ENCODE peak calls at places on chromosome 19, in seven cellular contexts. B is GM23338; G is stimulated activated CD8-positive, alpha-beta memory T cell treated with anti-CD3 and anti-CD28 coated beads, Interleukin-4, amount 100 ng/mL, for 24 hours; S is KG1; A is T follicular helper cell; F is C1 segment of cervical spinal cord; K is naive thymus-derived CD8-positive, alpha-beta T cell. H is an unnamed sample.

GRCh38 chr19:12705654-12706331 is 9.4 kb upstream of the FBXW9 start:
- DNase-seq in A (no peak), F (no peak), S (no peak), K (no peak), B (no peak), G (no peak), H (no peak)

GRCh38 chr19:1884719-1885334 is 469 bp downstream of the ABHD17A start:
- DNase-seq in G (no peak), S (no peak), B (no peak), A (no peak), F (no peak), K (no peak), H (no peak)

GRCh38 chr19:49639401-49640112 is 386 bp downstream of the RRAS start:
- DNase-seq in A (no peak), F (no peak), G (no peak), B (peak; percentile 21), K (no peak), S (no peak), H (no peak)

GRCh38 chr19:39277598-39277997 is 9.4 kb downstream of the IFNL2 start:
- DNase-seq in A (no peak), F (no peak), K (no peak), S (no peak), G (no peak), B (no peak), H (no peak)

GRCh38 chr19:752652-753517 is 2.0 kb downstream of the MISP start:
- DNase-seq in G (no peak), F (no peak), B (no peak), S (no peak), K (no peak), A (no peak), H (no peak)

GRCh38 chr19:44303976-44304568 is 753 bp downstream of the ZNF235 start:
- DNase-seq in B (peak; percentile 17), S (no peak), F (no peak), G (no peak), K (no peak), A (no peak), H (no peak)

GRCh38 chr19:41332000-41332399 is 21.7 kb downstream of the TGFB1 start:
- DNase-seq in A (no peak), B (no peak), S (no peak), G (no peak), K (no peak), F (no peak), H (no peak)

GRCh38 chr19:6373813-6374108 is 1.2 kb downstream of the ALKBH7 start:
- DNase-seq in B (no peak), G (no peak), S (no peak), A (no peak), F (no peak), K (no peak), H (no peak)

GRCh38 chr19:35793381-35794165 is 18.2 kb downstream of the ARHGAP33 start:
- DNase-seq in B (no peak), K (no peak), A (no peak), G (no peak), F (no peak), S (no peak), H (no peak)

GRCh38 chr19:10388957-10389356 is 8.6 kb upstream of the TYK2 start:
- DNase-seq in S (peak; percentile 64), K (peak; percentile 65), A (peak; percentile 74), F (peak; percentile 67), B (peak; percentile 93), G (peak; percentile 67), H (peak; percentile 42)

GRCh38 chr19:55870736-55871135 is 34.4 kb downstream of the NLRP4 start:
- DNase-seq in G (no peak), F (no peak), B (no peak), K (no peak), A (no peak), S (no peak), H (no peak)

GRCh38 chr19:56538761-56539263 is at the start of gene ZFP28:
- DNase-seq in F (no peak), B (peak; percentile 68), K (no peak), S (peak; percentile 61), G (peak; percentile 65), A (no peak), H (no peak)

GRCh38 chr19:33241530-33242101 is 16.0 kb upstream of the SLC7A10 start:
- DNase-seq in G (peak; percentile 31), B (peak; percentile 55), F (no peak), A (no peak), K (no peak), S (no peak), H (no peak)

GRCh38 chr19:43779820-43780219 is 953 bp downstream of the KCNN4 start:
- DNase-seq in K (no peak), F (no peak), S (peak; percentile 54), A (no peak), G (no peak), B (no peak), H (no peak)

H was measured in NK-92 treated with Interleukin-12 subunit alpha and Interleukin-12 subunit beta, amount 100 ng/mL, for 24 hours.